ENCODE peak calls at places on chromosomes 6 and 20, in five cellular contexts. L is mesendoderm, R is left lung, M is endothelial cell of umbilical vein, V is psoas muscle. I is an unnamed sample.

GRCh38 chr6:168166627-168167026 is 87.6 kb upstream of the FRMD1 start:
- DNase-seq in L (no peak), R (no peak), M (no peak), V (no peak), I (no peak)

GRCh38 chr20:62668441-62669027 is 26.2 kb downstream of the SLCO4A1 start:
- DNase-seq in V (peak; percentile 77), R (no peak), L (peak; percentile 77), M (peak; percentile 76), I (no peak)

GRCh38 chr6:37987008-37987407 is 167.5 kb downstream of the ZFAND3 start:
- DNase-seq in L (no peak), V (no peak), M (no peak), R (no peak), I (no peak)

GRCh38 chr20:59813126-59813947 is 120.1 kb downstream of the SYCP2 start:
- DNase-seq in M (no peak), V (no peak), R (no peak), L (no peak), I (no peak)

GRCh38 chr6:63643862-63644261 is 8.3 kb downstream of the PHF3 start:
- DNase-seq in M (peak; percentile 52), L (peak; percentile 62), R (no peak), V (no peak), I (no peak)

GRCh38 chr6:149985506-149985937 is 21.8 kb downstream of the ULBP1 start:
- DNase-seq in M (no peak), R (no peak), L (no peak), V (no peak), I (no peak)

GRCh38 chr6:82570083-82570482 is 206.5 kb downstream of the TPBG start:
- DNase-seq in M (no peak), V (no peak), R (no peak), L (no peak), I (no peak)

GRCh38 chr6:125611573-125612399 is 137.6 kb upstream of the HEY2 start:
- DNase-seq in M (peak; percentile 96), V (no peak), L (peak; percentile 55), R (no peak), I (no peak)

GRCh38 chr6:25277401-25277800 is 1.8 kb upstream of the CARMIL1 start:
- DNase-seq in L (no peak), M (no peak), R (no peak), V (no peak), I (no peak)

GRCh38 chr20:62318411-62319345 is 15.9 kb downstream of the ADRM1 start:
- DNase-seq in R (peak; percentile 70), M (no peak), V (no peak), L (no peak), I (no peak)

GRCh38 chr20:37913563-37914366 is 10.8 kb downstream of the VSTM2L start:
- DNase-seq in M (no peak), L (no peak), V (no peak), R (no peak), I (no peak)

GRCh38 chr6:166007349-166008263 is 160.0 kb downstream of the TBXT start:
- DNase-seq in V (no peak), R (no peak), L (no peak), M (no peak), I (no peak)

GRCh38 chr6:155765275-155766194 is 309.9 kb upstream of the NOX3 start:
- DNase-seq in M (peak; percentile 71), R (no peak), L (no peak), V (no peak), I (no peak)

GRCh38 chr6:105560611-105561066 is 157.8 kb upstream of the PREP start:
- DNase-seq in V (no peak), L (no peak), R (no peak), M (no peak), I (no peak)

GRCh38 chr20:45863543-45864470 is 6.4 kb downstream of the ZSWIM3 start:
- DNase-seq in M (no peak), R (no peak), L (no peak), V (no peak), I (no peak)

GRCh38 chr6:71252960-71253359 is 35.7 kb upstream of the OGFRL1 start:
- DNase-seq in L (no peak), R (no peak), V (no peak), M (peak; percentile 14), I (no peak)

GRCh38 chr20:45893831-45894230 is 2.7 kb downstream of the CTSA start:
- DNase-seq in V (no peak), M (no peak), R (peak; percentile 9), L (peak; percentile 14), I (no peak)

GRCh38 chr6:161236091-161236633 is 37.7 kb downstream of the AGPAT4 start:
- DNase-seq in M (no peak), V (no peak), R (no peak), L (no peak), I (no peak)

GRCh38 chr6:107488174-107488874 is 1.6 kb upstream of the SOBP start:
- DNase-seq in R (no peak), V (no peak), L (no peak), M (no peak), I (no peak)

GRCh38 chr6:93142382-93142781 is 277.0 kb downstream of the EPHA7 start:
- DNase-seq in V (no peak), L (no peak), M (no peak), R (no peak), I (no peak)
- H3K4me3 ChIP-seq in V (no peak overlapping the region), L (no peak overlapping the region), M (no peak overlapping the region), R (no peak overlapping the region), I (no peak overlapping the region)

DNA sequence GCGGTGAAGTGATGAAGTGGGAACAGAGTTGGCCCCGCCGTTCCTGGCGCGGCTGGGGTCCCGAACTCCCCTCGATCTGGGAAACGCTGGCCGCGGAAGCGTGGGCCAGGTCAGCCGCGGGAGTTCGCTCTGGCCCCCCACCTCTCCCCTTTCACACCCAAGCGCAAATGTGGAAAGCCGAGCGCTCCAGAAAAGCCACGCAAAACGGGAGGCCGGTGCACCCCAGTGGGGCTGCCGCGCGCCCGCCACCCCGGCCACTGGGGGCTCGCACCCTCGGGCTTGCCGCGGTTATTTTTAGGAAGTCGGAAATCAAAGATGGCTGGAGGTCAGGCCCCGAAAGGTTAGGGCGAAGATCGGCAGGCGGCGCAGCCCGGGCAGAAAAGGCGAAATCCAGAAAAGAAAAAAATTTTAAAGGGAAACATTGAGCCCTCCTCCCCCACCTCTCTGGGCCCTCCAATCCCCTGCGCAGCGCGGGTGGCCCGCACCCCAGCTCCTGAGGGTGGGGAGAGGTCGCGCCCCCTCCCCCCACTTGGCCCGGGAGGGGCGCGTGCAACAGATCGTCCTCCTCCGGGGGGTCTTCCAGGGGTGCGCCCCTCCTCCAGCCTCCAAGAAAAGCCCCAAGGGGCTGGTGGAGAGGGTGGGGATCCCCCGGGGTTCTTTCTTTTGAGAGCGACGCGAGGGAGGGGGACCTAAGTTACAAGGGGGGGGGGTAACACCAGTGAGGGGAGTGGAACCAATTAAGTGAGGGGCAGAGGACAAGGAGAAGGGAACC is 915 bp downstream of the SALL4 start:
- DNase-seq in L (peak; percentile 83), R (no peak), V (no peak), M (no peak), I (no peak)
- H3K4me3 ChIP-seq in L (peak overlapping the region; percentile 94), R (peak overlapping the region; percentile 33), V (peak overlapping the region; percentile 53), M (peak overlapping the region; percentile 78), I (no peak overlapping the region)

GRCh38 chr20:31707258-31707615 is 15.4 kb downstream of the BCL2L1 start:
- DNase-seq in M (no peak), V (no peak), R (no peak), L (no peak), I (no peak)

GRCh38 chr20:31709939-31710338 is 12.7 kb downstream of the BCL2L1 start:
- DNase-seq in M (no peak), R (no peak), V (no peak), L (no peak), I (no peak)

GRCh38 chr20:31706607-31707257 is 15.9 kb downstream of the BCL2L1 start:
- DNase-seq in L (no peak), V (no peak), M (no peak), R (no peak), I (no peak)

GRCh38 chr20:31708839-31709534 is 13.7 kb downstream of the BCL2L1 start:
- DNase-seq in M (no peak), R (no peak), L (no peak), V (no peak), I (no peak)

DNA sequence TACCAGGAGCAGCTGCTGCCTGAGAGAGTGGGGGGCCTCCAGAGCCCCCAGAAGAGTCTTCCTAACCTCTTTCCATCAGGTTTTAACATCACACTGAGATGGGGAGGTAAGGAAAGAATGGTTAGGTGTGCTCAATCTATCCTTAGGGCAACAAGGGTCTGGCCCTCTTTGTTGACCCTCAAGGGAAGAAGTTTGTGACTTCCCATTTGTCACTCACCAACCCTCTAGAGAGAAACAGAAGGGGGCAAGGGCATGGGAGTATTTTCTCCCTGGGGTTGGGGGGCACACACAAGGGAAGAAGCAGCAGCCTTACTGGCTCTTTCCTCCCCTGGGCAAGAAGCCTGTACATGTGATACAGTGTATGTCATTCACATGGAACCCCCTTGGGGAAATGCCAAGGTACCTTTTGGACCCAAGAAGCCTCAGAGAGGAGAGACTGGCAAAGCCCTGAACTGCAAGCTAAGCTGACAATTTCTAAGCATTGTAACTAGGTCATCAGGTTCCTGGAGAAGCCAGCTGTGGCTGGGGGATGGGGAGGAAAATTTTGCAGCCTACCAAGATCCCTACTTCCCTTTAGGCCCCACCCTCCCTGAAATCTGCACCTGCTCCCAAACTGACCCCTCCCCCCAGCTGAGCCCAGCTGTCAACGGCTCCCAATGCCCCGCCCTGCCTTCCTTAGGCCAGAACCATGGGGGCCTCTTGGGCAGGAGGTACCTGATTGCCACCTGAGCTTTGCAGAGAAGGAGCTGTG is 14.5 kb downstream of the BCL2L1 start:
- DNase-seq in L (no peak), V (peak; percentile 87), R (no peak), M (no peak), I (no peak)
- H3K4me3 ChIP-seq in L (no peak overlapping the region), V (peak overlapping the region; percentile 15), R (no peak overlapping the region), M (no peak overlapping the region), I (no peak overlapping the region)

GRCh38 chr6:93418113-93418447 is 1.3 kb downstream of the EPHA7 start:
- DNase-seq in L (no peak), V (no peak), M (no peak), R (no peak), I (no peak)

GRCh38 chr6:93418448-93419303 is 683 bp downstream of the EPHA7 start:
- DNase-seq in R (peak; percentile 75), M (peak; percentile 47), L (peak; percentile 75), V (peak; percentile 42), I (no peak)

GRCh38 chr6:93417421-93417996 is 1.9 kb downstream of the EPHA7 start:
- DNase-seq in L (no peak), M (peak; percentile 6), V (no peak), R (no peak), I (no peak)

GRCh38 chr6:93420163-93420806 is 926 bp upstream of the EPHA7 start:
- DNase-seq in M (no peak), V (no peak), L (no peak), R (no peak), I (no peak)

DNA sequence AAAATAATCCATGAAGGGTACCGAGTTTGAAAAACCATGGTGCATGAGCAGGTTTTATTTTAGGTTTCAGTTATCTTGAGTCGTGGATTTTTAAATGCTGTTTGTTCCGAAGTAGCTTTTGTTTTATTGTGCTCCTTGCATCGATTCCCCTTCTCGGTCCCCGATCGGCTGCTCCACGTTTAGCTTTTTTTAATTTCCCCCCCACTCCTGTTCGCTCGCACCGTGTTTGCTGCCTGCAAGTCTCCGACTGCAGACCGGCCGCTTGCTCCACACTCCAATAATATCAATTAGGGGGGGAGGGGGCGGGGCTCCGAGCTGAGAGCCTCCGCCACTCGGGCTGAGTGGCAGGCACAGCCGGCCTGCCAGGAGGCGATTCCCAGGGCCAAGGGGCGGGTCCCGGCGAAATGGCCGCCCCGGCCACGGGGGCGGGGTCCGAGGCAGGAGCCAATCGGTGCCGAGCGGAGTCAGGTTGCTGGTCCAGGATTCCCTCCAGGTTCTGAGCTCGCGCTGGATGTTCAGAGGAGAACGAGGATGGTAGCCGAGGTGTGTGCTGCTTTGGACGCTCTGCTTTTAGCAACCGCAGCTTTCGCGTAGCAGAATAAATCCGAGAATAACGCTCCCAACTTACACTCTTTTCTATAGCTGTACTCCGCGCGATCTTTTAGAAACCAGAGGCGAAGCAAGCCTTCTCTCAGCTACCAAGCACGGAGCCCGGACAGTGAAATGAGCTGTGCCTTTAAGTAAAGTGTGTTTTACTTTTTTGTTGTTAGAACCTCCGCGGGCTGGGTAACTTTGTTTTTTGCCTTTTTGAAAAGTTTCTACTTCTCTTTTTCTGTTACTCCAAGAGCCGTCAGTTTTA is at the start of gene EPHA7:
- DNase-seq in R (peak; percentile 91), L (peak; percentile 98), M (peak; percentile 93), V (peak; percentile 94), I (peak; percentile 71)
- H3K4me3 ChIP-seq in R (peak within 1 kb of the TSS; percentile 41), L (peak within 1 kb of the TSS; percentile 88), M (peak within 1 kb of the TSS; percentile 57), V (peak within 1 kb of the TSS; percentile 67), I (peak within 1 kb of the TSS; percentile 56)